ENCODE peak calls at places on chromosomes 4 and X, in seven cellular contexts. W is AG04450, J is dorsolateral prefrontal cortex, Y is mesendoderm, G is astrocyte of the cerebellum, B is H7, Z is heart left ventricle. A is an unnamed sample.

GRCh38 chr4:22471419-22471818 is 44.4 kb downstream of the ADGRA3 start:
- DNase-seq in G (no peak), Z (no peak), Y (no peak), B (no peak), J (no peak), W (no peak), A (no peak)

GRCh38 chr4:96052827-96053226 is 212.9 kb downstream of the PDHA2 start:
- DNase-seq in Y (peak; percentile 37), B (no peak), G (no peak), W (no peak), J (no peak), Z (no peak), A (peak; percentile 11)

GRCh38 chrX:74492720-74493201 is 71.5 kb downstream of the SLC16A2 start:
- DNase-seq in Y (peak; percentile 69), G (no peak), B (no peak), Z (no peak), W (no peak), J (no peak), A (no peak)

GRCh38 chrX:88735835-88736234 is 11.2 kb upstream of the CPXCR1 start:
- DNase-seq in Z (no peak), B (no peak), G (no peak), W (no peak), J (no peak), Y (no peak), A (no peak)

GRCh38 chrX:108261541-108262218 is 170.1 kb downstream of the ATG4A start:
- DNase-seq in Z (no peak), W (peak; percentile 81), B (no peak), G (no peak), J (no peak), Y (no peak), A (peak; percentile 72)

GRCh38 chrX:72201836-72202536 is 20.4 kb downstream of the PIN4 start:
- DNase-seq in Z (no peak), B (no peak), Y (peak; percentile 64), J (no peak), G (peak; percentile 33), W (peak; percentile 30), A (peak; percentile 31)

GRCh38 chr4:86443495-86443894 is 83.6 kb upstream of the MAPK10 start:
- DNase-seq in J (no peak), Z (no peak), W (no peak), G (no peak), B (no peak), Y (no peak), A (no peak)

GRCh38 chrX:112643721-112644120 is 36.0 kb downstream of the LHFPL1 start:
- DNase-seq in J (no peak), B (no peak), W (no peak), G (no peak), Z (no peak), Y (peak; percentile 1), A (no peak)

GRCh38 chr4:2424581-2424980 is 5.8 kb downstream of the CFAP99 start:
- DNase-seq in Z (no peak), W (no peak), J (no peak), G (no peak), Y (no peak), B (no peak), A (no peak)

GRCh38 chr4:177194906-177195305 is 114.8 kb upstream of the NEIL3 start:
- DNase-seq in J (no peak), B (no peak), W (no peak), Y (no peak), G (no peak), Z (no peak), A (no peak)

GRCh38 chrX:152895724-152896420 is 2.0 kb upstream of the ZNF185 start:
- DNase-seq in J (no peak), W (no peak), Z (no peak), Y (no peak), B (no peak), G (no peak), A (no peak)

GRCh38 chr4:11623726-11624037 is 195.0 kb upstream of the HS3ST1 start:
- DNase-seq in W (no peak), Z (no peak), Y (peak; percentile 65), G (no peak), B (peak; percentile 9), J (no peak), A (no peak)

GRCh38 chr4:101141230-101141629 is 206.1 kb downstream of the PPP3CA start:
- DNase-seq in Z (no peak), G (no peak), Y (no peak), J (no peak), W (no peak), B (no peak), A (no peak)

GRCh38 chr4:25535278-25535677 is 120.4 kb upstream of the SLC34A2 start:
- DNase-seq in J (no peak), Y (peak; percentile 86), W (no peak), B (no peak), G (no peak), Z (no peak), A (no peak)

GRCh38 chr4:120939693-120940092 is 17.2 kb upstream of the PRDM5 start:
- DNase-seq in G (no peak), J (no peak), Y (no peak), W (no peak), B (no peak), Z (no peak), A (no peak)

GRCh38 chr4:102551946-102552575 is 50.9 kb downstream of the NFKB1 start:
- DNase-seq in Y (peak; percentile 90), W (no peak), Z (no peak), B (no peak), J (no peak), G (no peak), A (no peak)

GRCh38 chr4:26566027-26566578 is 17.8 kb upstream of the TBC1D19 start:
- DNase-seq in J (no peak), B (no peak), G (no peak), W (no peak), Y (no peak), Z (no peak), A (no peak)

GRCh38 chr4:46329118-46329976 is 60.6 kb downstream of the GABRA2 start:
- DNase-seq in J (no peak), Z (no peak), B (peak; percentile 3), G (peak; percentile 26), W (peak; percentile 7), Y (peak; percentile 82), A (no peak)

GRCh38 chrX:49761481-49761880 is 65.7 kb upstream of the PAGE1 start:
- DNase-seq in G (no peak), W (no peak), Y (peak; percentile 22), J (no peak), Z (no peak), B (no peak), A (no peak)

GRCh38 chr4:183830438-183830985 is 74.6 kb upstream of the STOX2 start:
- DNase-seq in G (no peak), J (no peak), Z (no peak), B (no peak), Y (no peak), W (no peak), A (no peak)

GRCh38 chr4:183146478-183146877 is 47.4 kb downstream of the WWC2 start:
- DNase-seq in G (no peak), Y (no peak), B (no peak), W (no peak), Z (peak; percentile 38), J (no peak), A (no peak)

GRCh38 chr4:924107-925096 is 7.7 kb downstream of the GAK start:
- DNase-seq in B (peak; percentile 59), W (no peak), Y (peak; percentile 60), G (no peak), Z (no peak), J (no peak), A (no peak)

GRCh38 chr4:3869661-3870566 is 103.7 kb downstream of the ADRA2C start:
- DNase-seq in B (no peak), G (no peak), Y (no peak), Z (no peak), J (no peak), W (no peak), A (no peak)

GRCh38 chr4:68404153-68404552 is 43.1 kb upstream of the TMPRSS11E start:
- DNase-seq in B (peak; percentile 27), G (no peak), Y (peak; percentile 94), Z (no peak), J (no peak), W (no peak), A (no peak)
- H3K4me3 ChIP-seq in B (no peak overlapping the region), G (no peak overlapping the region), Y (no peak overlapping the region), Z (no peak overlapping the region), J (no peak overlapping the region), W (no peak overlapping the region), A (no peak overlapping the region)

DNA sequence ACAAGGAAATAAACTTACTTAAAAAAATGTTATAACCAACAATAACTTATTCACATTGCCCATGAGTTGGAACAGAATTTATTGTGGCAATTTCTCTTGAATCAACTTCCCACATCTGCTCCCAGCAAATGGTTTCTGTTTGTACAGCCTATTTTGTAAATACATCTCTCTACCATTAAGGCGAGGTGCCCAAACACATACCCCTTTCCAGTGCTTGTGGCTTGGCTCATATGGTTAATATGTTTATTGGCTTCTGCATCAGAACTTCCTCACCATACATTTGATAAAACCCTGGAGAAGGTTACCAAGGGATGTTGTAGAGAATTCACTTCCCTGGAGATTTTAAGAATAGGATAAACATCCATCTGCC is 207.1 kb downstream of the SOWAHB start:
- DNase-seq in G (no peak), B (no peak), Y (no peak), W (no peak), Z (no peak), J (no peak), A (no peak)
- H3K4me3 ChIP-seq in G (no peak overlapping the region), B (no peak overlapping the region), Y (no peak overlapping the region), W (peak overlapping the region; percentile 72), Z (no peak overlapping the region), J (no peak overlapping the region), A (no peak overlapping the region)

GRCh38 chr4:83716874-83717273 is 181.0 kb downstream of the GPAT3 start:
- DNase-seq in B (no peak), J (no peak), Y (no peak), Z (no peak), W (no peak), G (no peak), A (no peak)
- H3K4me3 ChIP-seq in B (no peak overlapping the region), J (no peak overlapping the region), Y (no peak overlapping the region), Z (no peak overlapping the region), W (no peak overlapping the region), G (no peak overlapping the region), A (no peak overlapping the region)

DNA sequence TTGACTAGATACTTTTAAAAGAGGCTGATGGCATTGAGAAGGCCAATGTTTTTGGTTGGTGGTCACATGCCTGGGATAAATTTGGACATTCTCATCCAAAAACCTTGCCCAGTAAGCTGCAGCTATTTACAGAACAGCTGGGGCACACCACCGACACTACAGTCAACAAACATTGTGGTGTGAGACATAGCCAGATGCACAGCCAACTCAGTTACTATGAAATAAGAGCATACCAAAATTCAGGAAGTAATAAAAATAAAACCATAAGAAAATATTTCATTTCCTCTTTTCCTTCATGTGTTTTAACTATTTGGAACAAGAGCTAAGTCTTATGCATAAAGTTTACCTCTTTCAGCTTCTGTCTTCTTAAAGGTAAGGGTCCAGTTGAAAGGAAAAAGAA is 8.8 kb downstream of the PPM1K start:
- DNase-seq in G (no peak), Y (no peak), B (no peak), J (no peak), W (no peak), Z (no peak), A (no peak)
- H3K4me3 ChIP-seq in G (no peak overlapping the region), Y (no peak overlapping the region), B (no peak overlapping the region), J (no peak overlapping the region), W (no peak overlapping the region), Z (no peak overlapping the region), A (no peak overlapping the region)

DNA sequence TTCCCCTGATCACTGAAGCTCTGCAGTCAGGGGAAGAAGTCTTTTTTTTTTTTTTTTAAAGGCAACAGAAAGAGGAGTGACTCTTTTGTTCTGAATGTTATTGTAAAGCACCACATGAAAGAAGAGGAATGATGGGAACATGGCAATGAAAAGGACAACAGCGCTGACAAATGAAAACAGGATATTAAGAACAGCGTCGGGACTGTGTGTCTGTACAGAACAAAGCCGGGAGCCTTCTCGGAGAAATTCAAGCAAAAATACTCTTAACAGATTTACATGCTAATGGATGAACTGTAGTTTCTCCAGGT is 40.7 kb downstream of the MID1 start:
- DNase-seq in Z (no peak), W (no peak), B (no peak), G (peak; percentile 41), J (no peak), Y (no peak), A (no peak)
- H3K4me3 ChIP-seq in Z (no peak overlapping the region), W (peak overlapping the region; percentile 5), B (no peak overlapping the region), G (peak overlapping the region; percentile 7), J (no peak overlapping the region), Y (no peak overlapping the region), A (no peak overlapping the region)